ENCODE peak calls at places on chromosomes 4 and X, in eight cellular contexts. R, B, T, C, V, W, D and I are unnamed samples.

GRCh38 chr4:45741897-45742296 is 382.0 kb downstream of the GABRG1 start:
- DNase-seq in R (no peak), B (no peak), T (no peak), C (no peak), V (no peak), W (no peak), D (no peak), I (no peak)

GRCh38 chrX:119486745-119487144 is 18.5 kb downstream of the SLC25A5 start:
- DNase-seq in R (no peak), B (no peak), T (no peak), C (no peak), V (no peak), W (no peak), D (no peak), I (no peak)

GRCh38 chr4:83207497-83208105 is 77.0 kb downstream of the COQ2 start:
- DNase-seq in R (no peak), B (no peak), T (no peak), C (no peak), V (peak; percentile 34), W (no peak), D (no peak), I (peak; percentile 93)

GRCh38 chrX:74449937-74450330 is 28.6 kb downstream of the SLC16A2 start:
- DNase-seq in R (no peak), B (no peak), T (no peak), C (no peak), V (peak; percentile 7), W (no peak), D (no peak), I (no peak)

GRCh38 chr4:14958436-14958835 is 43.8 kb upstream of the CPEB2 start:
- DNase-seq in R (no peak), B (no peak), T (no peak), C (no peak), V (no peak), W (no peak), D (no peak), I (peak; percentile 19)

GRCh38 chr4:117560329-117560728 is 474.0 kb upstream of the NDST3 start:
- DNase-seq in R (no peak), B (no peak), T (peak; percentile 42), C (no peak), V (no peak), W (no peak), D (no peak), I (peak; percentile 27)

GRCh38 chrX:8244301-8244700 is 73.2 kb upstream of the VCX2 start:
- DNase-seq in R (no peak), B (no peak), T (no peak), C (no peak), V (no peak), W (no peak), D (no peak), I (no peak)

GRCh38 chrX:55161581-55161980 is 58.6 kb upstream of the PAGE5 start:
- DNase-seq in R (no peak), B (peak; percentile 0), T (no peak), C (no peak), V (no peak), W (no peak), D (no peak), I (no peak)

GRCh38 chr4:39319678-39320077 is 46.5 kb downstream of the RFC1 start:
- DNase-seq in R (no peak), B (no peak), T (no peak), C (no peak), V (peak; percentile 72), W (no peak), D (no peak), I (peak; percentile 17)

GRCh38 chr4:6658635-6659075 is 18.2 kb downstream of the MRFAP1 start:
- DNase-seq in R (peak; percentile 77), B (no peak), T (no peak), C (no peak), V (no peak), W (peak; percentile 66), D (no peak), I (no peak)

GRCh38 chrX:10189317-10190268 is 32.8 kb downstream of the CLCN4 start:
- DNase-seq in R (peak; percentile 84), B (peak; percentile 69), T (peak; percentile 93), C (peak; percentile 82), V (no peak), W (peak; percentile 79), D (peak; percentile 57), I (peak; percentile 32)